ENCODE peak calls at places on chromosome 14, in nine cellular contexts. One of them, this sample, is unnamed.

GRCh38 chr14:55514819-55515470 is 65.1 kb upstream of the KTN1 start:
- DNase-seq in left lung: no peak
- DNase-seq in progenitor cell of endocrine pancreas: no peak
- DNase-seq in occipital lobe: peak
- DNase-seq in mucosa of gallbladder: no peak
- DNase-seq in astrocyte of the spinal cord: peak
- DNase-seq in skeletal muscle cell: peak
- DNase-seq in hepatic stellate cell: no peak
- DNase-seq in sciatic nerve: no peak
- DNase-seq in this sample: no peak

GRCh38 chr14:64520699-64521098 is 16.1 kb downstream of the ZBTB1 start:
- DNase-seq in hepatic stellate cell: no peak
- DNase-seq in mucosa of gallbladder: no peak
- DNase-seq in sciatic nerve: no peak
- DNase-seq in astrocyte of the spinal cord: no peak
- DNase-seq in occipital lobe: no peak
- DNase-seq in left lung: peak
- DNase-seq in progenitor cell of endocrine pancreas: no peak
- DNase-seq in skeletal muscle cell: no peak
- DNase-seq in this sample: no peak

GRCh38 chr14:88625671-88626070 is 62.8 kb downstream of the ZC3H14 start:
- DNase-seq in astrocyte of the spinal cord: no peak
- DNase-seq in hepatic stellate cell: no peak
- DNase-seq in progenitor cell of endocrine pancreas: no peak
- DNase-seq in occipital lobe: no peak
- DNase-seq in skeletal muscle cell: no peak
- DNase-seq in left lung: no peak
- DNase-seq in mucosa of gallbladder: no peak
- DNase-seq in sciatic nerve: no peak
- DNase-seq in this sample: no peak

GRCh38 chr14:50943261-50943942 is 881 bp downstream of the PYGL start:
- DNase-seq in sciatic nerve: peak
- DNase-seq in hepatic stellate cell: no peak
- DNase-seq in astrocyte of the spinal cord: no peak
- DNase-seq in mucosa of gallbladder: peak
- DNase-seq in left lung: peak
- DNase-seq in occipital lobe: no peak
- DNase-seq in progenitor cell of endocrine pancreas: peak
- DNase-seq in skeletal muscle cell: no peak
- DNase-seq in this sample: peak

GRCh38 chr14:90645842-90646443 is 170.3 kb downstream of the TTC7B start:
- DNase-seq in hepatic stellate cell: no peak
- DNase-seq in occipital lobe: no peak
- DNase-seq in sciatic nerve: no peak
- DNase-seq in skeletal muscle cell: no peak
- DNase-seq in progenitor cell of endocrine pancreas: no peak
- DNase-seq in left lung: no peak
- DNase-seq in astrocyte of the spinal cord: peak
- DNase-seq in mucosa of gallbladder: no peak
- DNase-seq in this sample: no peak

GRCh38 chr14:55245657-55246268 is 25.5 kb upstream of the FBXO34 start:
- DNase-seq in progenitor cell of endocrine pancreas: no peak
- DNase-seq in astrocyte of the spinal cord: peak
- DNase-seq in mucosa of gallbladder: no peak
- DNase-seq in left lung: no peak
- DNase-seq in occipital lobe: no peak
- DNase-seq in hepatic stellate cell: peak
- DNase-seq in sciatic nerve: no peak
- DNase-seq in skeletal muscle cell: no peak
- DNase-seq in this sample: no peak

GRCh38 chr14:96122496-96122895 is 82.1 kb upstream of the BDKRB2 start:
- DNase-seq in progenitor cell of endocrine pancreas: no peak
- DNase-seq in skeletal muscle cell: peak
- DNase-seq in hepatic stellate cell: no peak
- DNase-seq in occipital lobe: no peak
- DNase-seq in sciatic nerve: no peak
- DNase-seq in left lung: no peak
- DNase-seq in mucosa of gallbladder: peak
- DNase-seq in astrocyte of the spinal cord: peak
- DNase-seq in this sample: no peak

GRCh38 chr14:105532735-105533141 is 6.4 kb downstream of the TMEM121 start:
- DNase-seq in astrocyte of the spinal cord: no peak
- DNase-seq in left lung: no peak
- DNase-seq in occipital lobe: no peak
- DNase-seq in skeletal muscle cell: no peak
- DNase-seq in hepatic stellate cell: peak
- DNase-seq in mucosa of gallbladder: no peak
- DNase-seq in sciatic nerve: no peak
- DNase-seq in progenitor cell of endocrine pancreas: no peak
- DNase-seq in this sample: no peak

GRCh38 chr14:52834440-52834842 is 43.0 kb upstream of the GNPNAT1 start:
- DNase-seq in skeletal muscle cell: peak
- DNase-seq in sciatic nerve: no peak
- DNase-seq in left lung: no peak
- DNase-seq in occipital lobe: no peak
- DNase-seq in hepatic stellate cell: peak
- DNase-seq in astrocyte of the spinal cord: peak
- DNase-seq in progenitor cell of endocrine pancreas: no peak
- DNase-seq in mucosa of gallbladder: no peak
- DNase-seq in this sample: no peak

GRCh38 chr14:72033331-72033730 is 101.1 kb downstream of the RGS6 start:
- DNase-seq in astrocyte of the spinal cord: no peak
- DNase-seq in sciatic nerve: no peak
- DNase-seq in left lung: no peak
- DNase-seq in occipital lobe: no peak
- DNase-seq in skeletal muscle cell: no peak
- DNase-seq in hepatic stellate cell: no peak
- DNase-seq in progenitor cell of endocrine pancreas: no peak
- DNase-seq in mucosa of gallbladder: no peak
- DNase-seq in this sample: no peak

GRCh38 chr14:100531591-100532121 is 55.6 kb downstream of the BEGAIN start:
- DNase-seq in progenitor cell of endocrine pancreas: peak
- DNase-seq in sciatic nerve: no peak
- DNase-seq in astrocyte of the spinal cord: no peak
- DNase-seq in left lung: peak
- DNase-seq in skeletal muscle cell: no peak
- DNase-seq in hepatic stellate cell: no peak
- DNase-seq in occipital lobe: no peak
- DNase-seq in mucosa of gallbladder: no peak
- DNase-seq in this sample: peak

GRCh38 chr14:100884456-100884855 is 19.1 kb downstream of the RTL1 start:
- DNase-seq in left lung: no peak
- DNase-seq in occipital lobe: no peak
- DNase-seq in sciatic nerve: no peak
- DNase-seq in skeletal muscle cell: no peak
- DNase-seq in hepatic stellate cell: no peak
- DNase-seq in mucosa of gallbladder: no peak
- DNase-seq in astrocyte of the spinal cord: no peak
- DNase-seq in progenitor cell of endocrine pancreas: no peak
- DNase-seq in this sample: no peak

This sample was measured in omental fat pad.